ENCODE peak calls at places on chromosomes 13 and 19, in seven cellular contexts. J, D, G, X, I, Q and R are unnamed samples. For H3K4me1, H3K36me3 and H3K9me3, the result is how much of the 10 kb centered on the place peaks cover.

GRCh38 chr13:30401347-30401746 is 20.9 kb upstream of the UBE2L5 start:
- DNase-seq in I (no peak), G (no peak), Q (no peak), J (no peak), D (no peak), X (no peak), R (no peak)

GRCh38 chr19:46537136-46538097 is 41.8 kb upstream of the PNMA8B start:
- DNase-seq in Q (peak), I (no peak), D (peak), J (no peak), G (peak), X (peak), R (peak)

GRCh38 chr13:97142452-97142851 is 79.7 kb upstream of the MBNL2 start:
- DNase-seq in G (peak), J (no peak), Q (no peak), X (no peak), I (no peak), D (no peak), R (no peak)

GRCh38 chr19:13930402-13930801 is 7.8 kb downstream of the PODNL1 start:
- DNase-seq in I (no peak), G (no peak), Q (no peak), X (no peak), J (no peak), D (no peak), R (no peak)

GRCh38 chr19:51127755-51128154 is 3.0 kb downstream of the SIGLEC9 start:
- DNase-seq in X (peak), Q (no peak), J (no peak), G (no peak), I (no peak), D (no peak), R (no peak)

GRCh38 chr19:30120860-30121484 is 178.9 kb downstream of the URI1 start:
- DNase-seq in I (no peak), G (no peak), J (no peak), Q (no peak), X (no peak), D (no peak), R (no peak)

GRCh38 chr19:13463296-13463695 is 43.0 kb downstream of the CACNA1A start:
- DNase-seq in J (no peak), I (no peak), D (peak), G (peak), X (no peak), Q (no peak), R (no peak)

GRCh38 chr19:16769385-16769784 is 49.7 kb downstream of the NWD1 start:
- DNase-seq in G (no peak), D (no peak), X (no peak), Q (no peak), I (no peak), J (no peak), R (no peak)

GRCh38 chr13:83878691-83879410 is 3.4 kb downstream of the SLITRK1 start:
- DNase-seq in D (no peak), Q (no peak), G (no peak), X (no peak), I (no peak), J (no peak), R (no peak)

GRCh38 chr13:66665991-66666390 is 564.1 kb downstream of the PCDH9 start:
- DNase-seq in G (no peak), J (peak), I (no peak), X (no peak), D (peak), Q (peak), R (no peak)

GRCh38 chr13:112161441-112162301 is 94.7 kb downstream of the SOX1 start:
- DNase-seq in D (no peak), J (no peak), Q (no peak), G (no peak), X (no peak), I (no peak), R (no peak)

GRCh38 chr13:112154301-112155060 is 87.5 kb downstream of the SOX1 start:
- DNase-seq in Q (no peak), X (no peak), I (no peak), G (no peak), D (no peak), J (no peak), R (no peak)

GRCh38 chr13:112159575-112160547 is 92.9 kb downstream of the SOX1 start:
- DNase-seq in I (no peak), D (no peak), G (peak), Q (no peak), X (no peak), J (no peak), R (no peak)

GRCh38 chr13:112160558-112160957 is 93.6 kb downstream of the SOX1 start:
- DNase-seq in Q (no peak), J (no peak), G (no peak), X (no peak), D (no peak), I (no peak), R (no peak)

GRCh38 chr13:112158961-112159360 is 92.0 kb downstream of the SOX1 start:
- DNase-seq in Q (no peak), X (no peak), J (no peak), G (no peak), I (no peak), D (no peak), R (no peak)
- H3K4me1 ChIP-seq in Q (under half), X (under half), J (under half), G (under half), I (under half), D (under half), R (under half)

GRCh38 chr13:33307820-33308219 is 22.3 kb upstream of the STARD13 start:
- DNase-seq in J (peak), I (no peak), Q (no peak), X (no peak), G (no peak), D (no peak), R (no peak)

GRCh38 chr13:33299626-33300025 is 14.1 kb upstream of the STARD13 start:
- DNase-seq in J (no peak), I (no peak), D (no peak), X (no peak), Q (no peak), G (no peak), R (no peak)

GRCh38 chr13:33303885-33304284 is 18.3 kb upstream of the STARD13 start:
- DNase-seq in Q (no peak), X (no peak), G (no peak), D (no peak), J (peak), I (no peak), R (no peak)
- H3K36me3 ChIP-seq in Q (under half), X (under half), G (under half), D (under half), J (under half), I (under half), R (under half)

DNA sequence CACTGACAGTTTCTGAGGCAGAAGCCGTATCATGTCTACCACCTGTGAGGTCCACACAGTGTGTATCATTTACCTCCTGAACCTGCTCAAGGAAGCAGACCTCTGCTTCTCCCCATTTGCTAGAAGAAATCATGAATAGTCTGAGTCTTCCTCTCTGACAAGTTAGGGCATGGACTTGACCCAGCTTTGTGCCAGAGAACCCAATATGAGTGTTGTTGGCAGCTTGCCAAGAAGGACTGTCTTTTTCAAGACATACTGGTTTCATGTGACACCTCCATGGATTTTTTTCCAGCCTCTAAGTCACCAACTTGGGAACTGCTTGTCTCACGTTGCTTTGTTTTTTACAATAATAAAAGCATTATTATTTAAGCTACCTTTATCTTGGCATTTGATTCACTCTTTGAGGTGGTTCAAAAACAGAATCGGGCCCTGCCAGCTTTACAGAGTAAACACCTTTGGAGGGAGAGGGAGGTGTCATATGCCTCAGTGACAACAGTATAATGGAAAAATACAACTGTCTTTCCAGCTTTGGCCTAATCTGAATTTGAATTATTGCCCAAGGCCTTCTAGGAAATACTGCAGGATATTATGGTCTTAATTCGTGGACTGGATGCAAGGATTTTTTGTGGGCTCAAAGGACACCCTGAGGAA is 9.6 kb downstream of the ZNF211 start:
- DNase-seq in G (no peak), Q (no peak), D (peak), X (no peak), I (no peak), J (no peak), R (no peak)
- H3K9me3 ChIP-seq in G (under half), Q (under half), D (under half), X (under half), I (half or more), J (under half), R (under half)

GRCh38 chr19:10416083-10416379 is 4.3 kb upstream of the PDE4A start:
- DNase-seq in J (no peak), X (no peak), I (no peak), D (no peak), G (no peak), Q (no peak), R (no peak)
- H3K4me1 ChIP-seq in J (under half), X (under half), I (under half), D (under half), G (under half), Q (under half), R (under half)

GRCh38 chr19:5628919-5629481 is 6.1 kb downstream of the SAFB start:
- DNase-seq in G (no peak), J (no peak), X (no peak), D (no peak), Q (no peak), I (no peak), R (no peak)

GRCh38 chr19:5631511-5632240 is 8.8 kb downstream of the SAFB start:
- DNase-seq in I (no peak), Q (no peak), J (no peak), X (no peak), G (no peak), D (no peak), R (no peak)

GRCh38 chr19:5632241-5632612 is 9.3 kb downstream of the SAFB start:
- DNase-seq in I (no peak), Q (no peak), D (no peak), X (no peak), G (no peak), J (no peak), R (no peak)

GRCh38 chr19:5635427-5635826 is 12.5 kb downstream of the SAFB start:
- DNase-seq in X (no peak), D (no peak), G (no peak), I (no peak), Q (no peak), J (no peak), R (no peak)

GRCh38 chr19:5632657-5633056 is 9.8 kb downstream of the SAFB start:
- DNase-seq in I (no peak), Q (no peak), D (no peak), J (no peak), X (no peak), G (no peak), R (no peak)
- H3K36me3 ChIP-seq in I (under half), Q (half or more), D (under half), J (under half), X (under half), G (under half), R (under half)